ENCODE peak calls at places on chromosomes 11 and 22, in eight cellular contexts. F is tibial artery, Y is fibroblast of lung, N is GM23338, I is K562, L is PC-3, S is heart right ventricle, T is psoas muscle. A is an unnamed sample.

GRCh38 chr11:44627911-44628729 is 62.7 kb downstream of the CD82 start:
- DNase-seq in F (peak), Y (peak), N (no peak), I (no peak), L (no peak), S (peak), T (peak), A (peak)

GRCh38 chr11:73931039-73931645 is 19.7 kb upstream of the DNAJB13 start:
- DNase-seq in F (no peak), Y (peak), N (peak), I (peak), L (peak), S (no peak), T (no peak), A (no peak)

GRCh38 chr22:39559456-39560105 is 11.0 kb upstream of the CACNA1I start:
- DNase-seq in F (no peak), Y (no peak), N (peak), I (peak), L (peak), S (no peak), T (no peak), A (no peak)

GRCh38 chr11:70826950-70827349 is 425.4 kb downstream of the SHANK2 start:
- DNase-seq in F (no peak), Y (no peak), N (no peak), I (no peak), L (no peak), S (no peak), T (no peak), A (no peak)

GRCh38 chr11:65078151-65078550 is 5.7 kb downstream of the CDCA5 start:
- DNase-seq in F (no peak), Y (peak), N (peak), I (peak), L (peak), S (peak), T (no peak), A (no peak)

GRCh38 chr22:48075604-48076400 is 1313.4 kb downstream of the TBC1D22A start:
- DNase-seq in F (no peak), Y (no peak), N (no peak), I (no peak), L (no peak), S (no peak), T (no peak), A (peak)

GRCh38 chr11:81707881-81708280 is 1025.8 kb downstream of the FAM181B start:
- DNase-seq in F (no peak), Y (no peak), N (peak), I (no peak), L (no peak), S (no peak), T (no peak), A (no peak)

GRCh38 chr22:46105494-46106278 is 44.6 kb upstream of the PPARA start:
- DNase-seq in F (peak), Y (peak), N (no peak), I (no peak), L (no peak), S (no peak), T (peak), A (no peak)

GRCh38 chr11:1231396-1232327 is 8.8 kb downstream of the MUC5B start:
- DNase-seq in F (peak), Y (no peak), N (no peak), I (no peak), L (no peak), S (peak), T (peak), A (no peak)

GRCh38 chr22:27152033-27152432 is 494.6 kb downstream of the MIAT start:
- DNase-seq in F (no peak), Y (no peak), N (no peak), I (no peak), L (no peak), S (no peak), T (no peak), A (no peak)

GRCh38 chr11:75583710-75584658 is 21.9 kb downstream of the SERPINH1 start:
- DNase-seq in F (peak), Y (peak), N (peak), I (peak), L (no peak), S (peak), T (peak), A (peak)

GRCh38 chr11:75931124-75931523 is 116.1 kb downstream of the UVRAG start:
- DNase-seq in F (no peak), Y (peak), N (no peak), I (no peak), L (peak), S (no peak), T (no peak), A (no peak)

GRCh38 chr11:44542372-44542771 is 23.1 kb upstream of the CD82 start:
- DNase-seq in F (no peak), Y (no peak), N (no peak), I (peak), L (no peak), S (no peak), T (no peak), A (no peak)

GRCh38 chr22:38923463-38924196 is 33.8 kb upstream of the APOBEC3A start:
- DNase-seq in F (peak), Y (peak), N (peak), I (peak), L (peak), S (peak), T (peak), A (peak)

GRCh38 chr11:105912666-105913065 is 109.4 kb downstream of the MSANTD4 start:
- DNase-seq in F (no peak), Y (no peak), N (no peak), I (no peak), L (no peak), S (no peak), T (no peak), A (no peak)

GRCh38 chr11:71095294-71095850 is 157.0 kb downstream of the SHANK2 start:
- DNase-seq in F (no peak), Y (no peak), N (no peak), I (no peak), L (no peak), S (no peak), T (no peak), A (no peak)

GRCh38 chr11:69905611-69906452 is 86.6 kb upstream of the FGF3 start:
- DNase-seq in F (no peak), Y (no peak), N (no peak), I (peak), L (no peak), S (no peak), T (peak), A (no peak)

GRCh38 chr22:41862530-41863266 is 29.8 kb downstream of the SREBF2 start:
- DNase-seq in F (no peak), Y (peak), N (no peak), I (no peak), L (no peak), S (no peak), T (no peak), A (no peak)

GRCh38 chr22:41856484-41856883 is 23.6 kb downstream of the SREBF2 start:
- DNase-seq in F (no peak), Y (no peak), N (no peak), I (no peak), L (no peak), S (no peak), T (no peak), A (no peak)

GRCh38 chr22:41862160-41862529 is 29.2 kb downstream of the SREBF2 start:
- DNase-seq in F (no peak), Y (peak), N (no peak), I (no peak), L (no peak), S (no peak), T (no peak), A (no peak)

GRCh38 chr22:41857160-41857859 is 24.4 kb downstream of the SREBF2 start:
- DNase-seq in F (no peak), Y (peak), N (peak), I (peak), L (peak), S (no peak), T (no peak), A (no peak)

GRCh38 chr22:41857860-41858199 is 24.9 kb downstream of the SREBF2 start:
- DNase-seq in F (no peak), Y (no peak), N (no peak), I (no peak), L (no peak), S (no peak), T (no peak), A (no peak)
- H3K27ac ChIP-seq in F (no peak), Y (no peak), N (no peak), I (no peak), L (no peak), S (no peak), T (no peak), A (peak)

GRCh38 chr11:36746886-36747710 is 149.1 kb upstream of the RAG2 start:
- DNase-seq in F (peak), Y (peak), N (peak), I (peak), L (peak), S (peak), T (peak), A (peak)
- TF ChIP-seq CTCF in F (peak), Y (peak), N (peak), I (peak), L (peak), S (peak), T (peak), A (peak)

GRCh38 chr22:31212783-31213626 is 907 bp downstream of the LIMK2 start:
- DNase-seq in F (no peak), Y (no peak), N (peak), I (no peak), L (no peak), S (no peak), T (no peak), A (no peak)

GRCh38 chr22:31215018-31215535 is 3.0 kb downstream of the LIMK2 start:
- DNase-seq in F (no peak), Y (no peak), N (no peak), I (no peak), L (no peak), S (no peak), T (no peak), A (no peak)

GRCh38 chr22:31221084-31221483 is 9.0 kb downstream of the LIMK2 start:
- DNase-seq in F (no peak), Y (no peak), N (no peak), I (no peak), L (no peak), S (no peak), T (no peak), A (no peak)

GRCh38 chr22:31218565-31219262 is 6.6 kb downstream of the LIMK2 start:
- DNase-seq in F (no peak), Y (no peak), N (no peak), I (no peak), L (no peak), S (no peak), T (no peak), A (no peak)

DNA sequence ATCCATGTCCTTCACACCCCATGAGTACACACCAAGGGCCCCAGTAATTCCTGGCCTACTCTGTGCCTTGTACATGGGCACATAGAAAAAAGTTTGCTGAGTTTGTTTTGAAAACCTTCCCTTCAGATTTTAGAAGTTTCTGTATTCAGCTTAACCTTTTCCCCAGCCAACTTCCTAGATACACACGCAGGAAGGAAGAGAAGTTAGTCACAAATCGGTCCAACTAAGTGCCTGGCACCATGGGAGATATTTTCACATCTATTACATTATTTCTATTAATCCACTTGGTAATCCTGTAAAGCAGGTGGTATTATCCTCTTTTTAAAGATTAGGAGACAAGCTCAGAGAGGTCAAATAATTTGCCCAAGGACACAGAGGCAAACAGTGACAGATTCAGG is 5.8 kb downstream of the LIMK2 start:
- DNase-seq in F (no peak), Y (no peak), N (no peak), I (no peak), L (no peak), S (no peak), T (no peak), A (no peak)
- H3K27ac ChIP-seq in F (peak), Y (no peak), N (no peak), I (peak), L (no peak), S (peak), T (peak), A (peak)

DNA sequence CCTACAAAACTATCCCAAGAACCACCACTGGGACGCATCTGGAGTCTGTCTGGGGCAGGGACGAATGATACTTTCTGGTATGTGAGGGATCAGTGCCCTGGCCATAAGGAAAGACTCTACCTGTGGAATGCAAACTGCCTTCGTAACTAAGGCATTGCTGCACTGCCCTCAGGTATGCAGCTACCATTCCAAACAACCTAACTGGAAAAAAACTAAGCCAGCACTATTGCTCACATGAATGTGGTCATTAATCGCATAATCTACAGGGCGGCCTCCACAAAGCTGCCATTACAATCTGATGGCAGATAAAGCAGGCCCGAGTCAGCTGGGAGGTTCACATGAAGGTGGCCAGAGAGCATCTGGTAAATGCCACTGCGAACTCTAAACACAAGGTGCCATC is 3.9 kb downstream of the PACSIN2 start:
- DNase-seq in F (no peak), Y (peak), N (peak), I (no peak), L (no peak), S (no peak), T (no peak), A (no peak)
- TF ChIP-seq CTCF in F (no peak), Y (no peak), N (no peak), I (no peak), L (no peak), S (no peak), T (no peak), A (no peak)

DNA sequence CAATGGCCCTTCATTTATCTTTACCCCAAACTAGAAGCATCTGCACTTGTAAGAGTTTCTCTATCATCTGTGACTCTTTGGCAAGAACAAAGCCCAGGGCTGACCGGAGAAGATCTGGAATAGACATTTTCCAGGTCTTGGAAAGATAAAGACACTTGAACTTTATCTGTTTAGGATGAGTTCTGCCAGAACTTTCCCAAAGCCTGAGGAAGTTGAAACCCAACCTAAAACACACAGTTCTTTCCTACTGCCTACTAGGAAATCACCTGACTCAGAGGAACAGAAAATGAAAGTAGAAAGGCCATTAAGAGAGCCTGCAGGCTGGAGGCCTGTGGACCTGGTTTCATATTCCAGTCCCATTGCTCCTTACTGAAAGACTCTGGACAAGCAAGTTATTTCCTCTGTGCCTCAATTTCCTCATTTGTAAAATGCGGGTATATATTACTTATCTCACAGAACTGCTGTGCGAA is 1.4 kb downstream of the UBE2L6 start:
- DNase-seq in F (no peak), Y (peak), N (no peak), I (no peak), L (peak), S (no peak), T (no peak), A (no peak)
- H3K27ac ChIP-seq in F (peak), Y (peak), N (no peak), I (peak), L (no peak), S (peak), T (peak), A (peak)

GRCh38 chr11:131544591-131544990 is 174.2 kb downstream of the NTM start:
- DNase-seq in F (no peak), Y (no peak), N (peak), I (no peak), L (no peak), S (no peak), T (no peak), A (no peak)
- TF ChIP-seq CTCF in F (no peak), Y (no peak), N (peak), I (no peak), L (no peak), S (no peak), T (no peak), A (peak)

GRCh38 chr11:132942611-132943324 is 589.5 kb downstream of the OPCML start:
- DNase-seq in F (no peak), Y (no peak), N (peak), I (no peak), L (no peak), S (no peak), T (no peak), A (no peak)
- H3K27ac ChIP-seq in F (no peak), Y (no peak), N (no peak), I (no peak), L (no peak), S (no peak), T (no peak), A (no peak)

GRCh38 chr11:79440451-79441158 is at the start of gene TENM4:
- DNase-seq in F (peak), Y (peak), N (peak), I (no peak), L (peak), S (peak), T (peak), A (peak)
- TF ChIP-seq CTCF in F (no peak), Y (no peak), N (peak), I (no peak), L (no peak), S (peak), T (peak), A (peak)

GRCh38 chr11:3947084-3947483 is 91.6 kb downstream of the STIM1 start:
- DNase-seq in F (no peak), Y (peak), N (no peak), I (no peak), L (no peak), S (no peak), T (no peak), A (no peak)
- H3K27ac ChIP-seq in F (peak), Y (no peak), N (no peak), I (no peak), L (no peak), S (peak), T (peak), A (no peak)

GRCh38 chr11:35061516-35062440 is 77.2 kb upstream of the CD44 start:
- DNase-seq in F (no peak), Y (no peak), N (no peak), I (no peak), L (peak), S (no peak), T (no peak), A (no peak)
- TF ChIP-seq CTCF in F (no peak), Y (no peak), N (no peak), I (no peak), L (no peak), S (no peak), T (no peak), A (no peak)